ENCODE peak calls at places on chromosomes 4 and X, in eight cellular contexts. Q is stimulated activated CD4-positive, alpha-beta T cell treated with anti-CD3 and anti-CD28 coated beads, TNF-alpha, amount 100 ng/mL, for 24 hours; G is DMS153; L is NCI-H1436; O is astrocyte of the spinal cord; K is frontal cortex; Z is CD8-positive, alpha-beta T cell; R is right cardiac atrium. Y is an unnamed sample.

GRCh38 chr4:11198516-11199305 is 230.0 kb downstream of the HS3ST1 start:
- DNase-seq in Q (no peak), G (no peak), L (no peak), O (no peak), K (no peak), Z (no peak), R (no peak), Y (no peak)

GRCh38 chrX:155046129-155046810 is 19.6 kb downstream of the FUNDC2 start:
- DNase-seq in Q (no peak), G (no peak), L (no peak), O (no peak), K (no peak), Z (no peak), R (no peak), Y (no peak)

GRCh38 chrX:1360171-1360570 is 23.6 kb downstream of the IL3RA start:
- DNase-seq in Q (no peak), G (no peak), L (no peak), O (no peak), K (no peak), Z (no peak), R (no peak), Y (no peak)

GRCh38 chrX:155718964-155719586 is 106.3 kb upstream of the TMLHE start:
- DNase-seq in Q (no peak), G (no peak), L (no peak), O (no peak), K (no peak), Z (no peak), R (no peak), Y (no peak)

GRCh38 chrX:133323450-133323849 is 91.8 kb downstream of the GPC4 start:
- DNase-seq in Q (no peak), G (peak; percentile 30), L (no peak), O (no peak), K (no peak), Z (no peak), R (no peak), Y (no peak)

GRCh38 chr4:183600189-183600685 is 58.7 kb downstream of the RWDD4 start:
- DNase-seq in Q (no peak), G (no peak), L (no peak), O (no peak), K (no peak), Z (peak; percentile 30), R (no peak), Y (no peak)

GRCh38 chr4:142497606-142498005 is 348.5 kb downstream of the INPP4B start:
- DNase-seq in Q (no peak), G (no peak), L (no peak), O (no peak), K (no peak), Z (no peak), R (no peak), Y (no peak)

GRCh38 chrX:12469296-12469695 is 321.9 kb upstream of the PRPS2 start:
- DNase-seq in Q (no peak), G (no peak), L (no peak), O (peak; percentile 0), K (no peak), Z (no peak), R (no peak), Y (no peak)

GRCh38 chr4:27176400-27176799 is 315.8 kb downstream of the STIM2 start:
- DNase-seq in Q (no peak), G (peak; percentile 24), L (peak; percentile 4), O (peak; percentile 32), K (no peak), Z (no peak), R (no peak), Y (no peak)

GRCh38 chr4:88672987-88673386 is 24.6 kb downstream of the NAP1L5 start:
- DNase-seq in Q (no peak), G (no peak), L (peak; percentile 9), O (peak; percentile 56), K (no peak), Z (peak; percentile 37), R (no peak), Y (no peak)

GRCh38 chr4:96103086-96103485 is 263.2 kb downstream of the PDHA2 start:
- DNase-seq in Q (no peak), G (no peak), L (no peak), O (no peak), K (no peak), Z (no peak), R (no peak), Y (no peak)

GRCh38 chr4:149164282-149164681 is 651.4 kb downstream of the IQCM start:
- DNase-seq in Q (no peak), G (no peak), L (no peak), O (peak; percentile 64), K (no peak), Z (no peak), R (no peak), Y (no peak)

GRCh38 chr4:987689-988513 is 1.1 kb downstream of the IDUA start:
- DNase-seq in Q (no peak), G (no peak), L (no peak), O (no peak), K (no peak), Z (no peak), R (no peak), Y (no peak)

GRCh38 chr4:94463771-94464170 is 12.0 kb downstream of the PDLIM5 start:
- DNase-seq in Q (no peak), G (no peak), L (no peak), O (peak; percentile 38), K (no peak), Z (no peak), R (no peak), Y (no peak)

GRCh38 chrX:154429708-154430107 is 1.2 kb downstream of the ATP6AP1 start:
- DNase-seq in Q (no peak), G (no peak), L (no peak), O (no peak), K (no peak), Z (no peak), R (no peak), Y (no peak)

GRCh38 chr4:41362647-41363383 is 106.1 kb downstream of the UCHL1 start:
- DNase-seq in Q (no peak), G (no peak), L (no peak), O (no peak), K (peak; percentile 38), Z (no peak), R (peak; percentile 26), Y (no peak)

GRCh38 chr4:1401409-1402020 is 4.7 kb downstream of the NKX1-1 start:
- DNase-seq in Q (no peak), G (no peak), L (no peak), O (no peak), K (peak; percentile 32), Z (no peak), R (no peak), Y (no peak)

GRCh38 chr4:22473268-22473667 is 42.6 kb downstream of the ADGRA3 start:
- DNase-seq in Q (no peak), G (no peak), L (no peak), O (peak; percentile 79), K (no peak), Z (no peak), R (no peak), Y (no peak)

GRCh38 chrX:10171291-10171690 is 14.5 kb downstream of the CLCN4 start:
- DNase-seq in Q (no peak), G (no peak), L (no peak), O (no peak), K (no peak), Z (no peak), R (no peak), Y (no peak)

GRCh38 chr4:56619160-56619559 is 61.9 kb downstream of the HOPX start:
- DNase-seq in Q (no peak), G (no peak), L (no peak), O (peak; percentile 59), K (no peak), Z (no peak), R (no peak), Y (no peak)

GRCh38 chr4:168691621-168692376 is 194.9 kb downstream of the PALLD start:
- DNase-seq in Q (no peak), G (no peak), L (no peak), O (no peak), K (no peak), Z (no peak), R (no peak), Y (no peak)

GRCh38 chrX:4243759-4244158 is 530.3 kb upstream of the PRKX start:
- DNase-seq in Q (no peak), G (peak; percentile 2), L (no peak), O (no peak), K (no peak), Z (no peak), R (no peak), Y (no peak)

GRCh38 chr4:62275470-62275869 is 1075.3 kb downstream of the ADGRL3 start:
- DNase-seq in Q (no peak), G (no peak), L (no peak), O (no peak), K (no peak), Z (no peak), R (no peak), Y (no peak)

GRCh38 chrX:115449742-115450141 is 111.2 kb upstream of the PLS3 start:
- DNase-seq in Q (no peak), G (no peak), L (no peak), O (peak; percentile 43), K (no peak), Z (no peak), R (peak; percentile 46), Y (no peak)

GRCh38 chrX:118552501-118552900 is 56.9 kb downstream of the DOCK11 start:
- DNase-seq in Q (no peak), G (no peak), L (no peak), O (peak; percentile 18), K (no peak), Z (no peak), R (no peak), Y (no peak)

GRCh38 chr4:107757860-107758476 is 37.9 kb upstream of the PAPSS1 start:
- DNase-seq in Q (no peak), G (no peak), L (no peak), O (peak; percentile 56), K (no peak), Z (no peak), R (no peak), Y (no peak)

GRCh38 chr4:48103483-48104139 is 30.4 kb downstream of the TXK start:
- DNase-seq in Q (no peak), G (no peak), L (no peak), O (no peak), K (no peak), Z (no peak), R (no peak), Y (no peak)

GRCh38 chrX:129423191-129423590 is 100.1 kb downstream of the SMARCA1 start:
- DNase-seq in Q (no peak), G (no peak), L (no peak), O (no peak), K (no peak), Z (no peak), R (no peak), Y (no peak)

GRCh38 chr4:19309365-19309764 is 942.3 kb upstream of the SLIT2 start:
- DNase-seq in Q (no peak), G (no peak), L (no peak), O (peak; percentile 74), K (no peak), Z (no peak), R (no peak), Y (no peak)

GRCh38 chrX:19513383-19513782 is 1.9 kb downstream of the MAP3K15 start:
- DNase-seq in Q (no peak), G (peak; percentile 24), L (no peak), O (no peak), K (no peak), Z (no peak), R (no peak), Y (no peak)

Y was measured in SIG-M5.